ENCODE peak calls at places on chromosomes 13 and 19, in nine cellular contexts. S, L, A, J, Z, B, H, Y and G are unnamed samples.

GRCh38 chr19:35216833-35217707 is 11.5 kb downstream of the FAM187B start:
- DNase-seq in H (no peak), B (no peak), Z (no peak), S (no peak), J (no peak), A (peak; percentile 34), L (no peak), Y (peak; percentile 23), G (no peak)

GRCh38 chr13:71618154-71618553 is 248.8 kb downstream of the DACH1 start:
- DNase-seq in Z (no peak), A (no peak), S (peak; percentile 0), Y (no peak), L (no peak), H (no peak), J (peak; percentile 1), B (no peak), G (no peak)

GRCh38 chr13:26529441-26529840 is 28.0 kb upstream of the WASF3 start:
- DNase-seq in A (peak; percentile 7), J (peak; percentile 66), Z (no peak), B (no peak), S (peak; percentile 54), L (peak; percentile 34), H (peak; percentile 34), Y (no peak), G (peak; percentile 49)

GRCh38 chr13:29436291-29436690 is 159.2 kb downstream of the SLC7A1 start:
- DNase-seq in B (no peak), H (peak; percentile 53), L (peak; percentile 64), Z (no peak), A (no peak), J (peak; percentile 93), Y (no peak), S (peak; percentile 77), G (peak; percentile 73)

GRCh38 chr13:40376296-40376849 is 290.1 kb downstream of the FOXO1 start:
- DNase-seq in B (no peak), S (peak; percentile 35), J (no peak), Y (no peak), H (no peak), L (no peak), Z (no peak), A (no peak), G (no peak)

GRCh38 chr19:5341981-5342380 is 1.4 kb upstream of the PTPRS start:
- DNase-seq in H (no peak), J (no peak), L (no peak), B (no peak), Y (no peak), Z (no peak), A (no peak), S (no peak), G (no peak)

GRCh38 chr13:21657538-21657937 is 13.3 kb upstream of the FGF9 start:
- DNase-seq in L (peak; percentile 14), Y (no peak), J (peak; percentile 75), Z (no peak), H (no peak), A (no peak), B (no peak), S (peak; percentile 81), G (peak; percentile 73)

GRCh38 chr19:45761714-45762113 is 7.3 kb downstream of the SIX5 start:
- DNase-seq in Y (no peak), L (no peak), A (no peak), Z (no peak), H (no peak), B (no peak), S (no peak), J (no peak), G (no peak)

GRCh38 chr13:107205318-107206112 is 637.6 kb upstream of the ARGLU1 start:
- DNase-seq in B (peak; percentile 78), H (peak; percentile 44), S (peak; percentile 30), Z (peak; percentile 31), L (peak; percentile 49), Y (no peak), A (peak; percentile 77), J (peak; percentile 73), G (peak; percentile 32)

GRCh38 chr13:76644906-76645305 is 241.3 kb downstream of the KCTD12 start:
- DNase-seq in J (no peak), S (no peak), H (no peak), Y (no peak), L (no peak), A (no peak), B (no peak), Z (no peak), G (no peak)

GRCh38 chr13:102017248-102017647 is 384.6 kb downstream of the FGF14 start:
- DNase-seq in L (no peak), J (no peak), H (no peak), S (no peak), Z (no peak), Y (no peak), B (no peak), A (no peak), G (no peak)

GRCh38 chr13:30371649-30372265 is 50.5 kb upstream of the UBE2L5 start:
- DNase-seq in H (no peak), Z (peak; percentile 68), Y (peak; percentile 30), B (no peak), A (no peak), L (peak; percentile 56), J (peak; percentile 86), S (peak; percentile 30), G (peak; percentile 54)

GRCh38 chr19:4390017-4390861 is 10.1 kb downstream of the SH3GL1 start:
- DNase-seq in S (no peak), A (no peak), B (no peak), L (no peak), H (peak; percentile 31), J (peak; percentile 64), Z (no peak), Y (no peak), G (peak; percentile 28)

GRCh38 chr19:47494729-47495128 is 10.7 kb upstream of the KPTN start:
- DNase-seq in S (peak; percentile 43), H (no peak), B (peak; percentile 46), J (no peak), Z (no peak), L (no peak), Y (no peak), A (no peak), G (no peak)

GRCh38 chr13:26348966-26349365 is 95.0 kb downstream of the CDK8 start:
- DNase-seq in H (no peak), Y (no peak), L (no peak), S (no peak), B (peak; percentile 35), J (no peak), A (no peak), Z (no peak), G (no peak)